ENCODE peak calls at places on chromosomes 16 and 17, in ten cellular contexts. V is left ventricle myocardium inferior, Y is retinal pigment epithelial cell, A is upper lobe of right lung, P is thoracic aorta, X is OCI-LY7, D is A549, O is left lung, J is GM10248, Q is K562. H is an unnamed sample.

GRCh38 chr17:62110923-62111484 is 45.9 kb upstream of the MED13 start:
- DNase-seq in V (no peak), Y (no peak), A (no peak), P (no peak), X (no peak), D (no peak), O (no peak), J (no peak), Q (no peak), H (no peak)

GRCh38 chr16:80300456-80300855 is 240.3 kb upstream of the DYNLRB2 start:
- DNase-seq in V (no peak), Y (no peak), A (no peak), P (no peak), X (no peak), D (no peak), O (no peak), J (no peak), Q (no peak), H (no peak)

GRCh38 chr16:3188925-3189825 is 1.2 kb downstream of the OR1F1 start:
- DNase-seq in V (no peak), Y (no peak), A (no peak), P (no peak), X (no peak), D (peak; percentile 52), O (no peak), J (peak; percentile 69), Q (peak; percentile 74), H (peak; percentile 52)

GRCh38 chr17:76537288-76537577 is 276 bp downstream of the CYGB start:
- DNase-seq in V (peak; percentile 55), Y (no peak), A (peak; percentile 77), P (no peak), X (no peak), D (no peak), O (peak; percentile 83), J (no peak), Q (no peak), H (no peak)

GRCh38 chr16:16062023-16062932 is 112.9 kb downstream of the ABCC1 start:
- DNase-seq in V (peak; percentile 29), Y (no peak), A (no peak), P (no peak), X (peak; percentile 70), D (no peak), O (no peak), J (peak; percentile 40), Q (peak; percentile 22), H (no peak)

GRCh38 chr17:73278465-73279453 is 17.1 kb upstream of the CPSF4L start:
- DNase-seq in V (peak; percentile 41), Y (no peak), A (no peak), P (no peak), X (no peak), D (no peak), O (no peak), J (no peak), Q (no peak), H (no peak)

GRCh38 chr16:53898993-53899392 is 195.0 kb downstream of the FTO start:
- DNase-seq in V (no peak), Y (no peak), A (no peak), P (no peak), X (no peak), D (no peak), O (no peak), J (no peak), Q (no peak), H (no peak)

GRCh38 chr17:43732961-43733360 is 25.6 kb downstream of the SOST start:
- DNase-seq in V (no peak), Y (no peak), A (no peak), P (no peak), X (no peak), D (no peak), O (no peak), J (no peak), Q (no peak), H (no peak)

GRCh38 chr16:46932802-46933201 is 40.7 kb downstream of the DNAJA2 start:
- DNase-seq in V (no peak), Y (no peak), A (no peak), P (no peak), X (peak; percentile 83), D (no peak), O (no peak), J (peak; percentile 53), Q (no peak), H (no peak)

GRCh38 chr17:30472238-30472890 is 4.8 kb upstream of the GOSR1 start:
- DNase-seq in V (no peak), Y (no peak), A (no peak), P (no peak), X (no peak), D (no peak), O (no peak), J (no peak), Q (no peak), H (no peak)

GRCh38 chr16:884232-884631 is 83.7 kb upstream of the GNG13 start:
- DNase-seq in V (no peak), Y (no peak), A (no peak), P (no peak), X (no peak), D (no peak), O (no peak), J (no peak), Q (no peak), H (no peak)

GRCh38 chr17:28500712-28501379 is 5.3 kb upstream of the FOXN1 start:
- DNase-seq in V (no peak), Y (no peak), A (no peak), P (no peak), X (no peak), D (no peak), O (no peak), J (peak; percentile 80), Q (peak; percentile 30), H (peak; percentile 97)
- TF ChIP-seq CTCF in V (no peak), Y (no peak), A (no peak), P (no peak), X (no peak), D (no peak), O (no peak), J (no peak), Q (no peak), H (no peak)

DNA sequence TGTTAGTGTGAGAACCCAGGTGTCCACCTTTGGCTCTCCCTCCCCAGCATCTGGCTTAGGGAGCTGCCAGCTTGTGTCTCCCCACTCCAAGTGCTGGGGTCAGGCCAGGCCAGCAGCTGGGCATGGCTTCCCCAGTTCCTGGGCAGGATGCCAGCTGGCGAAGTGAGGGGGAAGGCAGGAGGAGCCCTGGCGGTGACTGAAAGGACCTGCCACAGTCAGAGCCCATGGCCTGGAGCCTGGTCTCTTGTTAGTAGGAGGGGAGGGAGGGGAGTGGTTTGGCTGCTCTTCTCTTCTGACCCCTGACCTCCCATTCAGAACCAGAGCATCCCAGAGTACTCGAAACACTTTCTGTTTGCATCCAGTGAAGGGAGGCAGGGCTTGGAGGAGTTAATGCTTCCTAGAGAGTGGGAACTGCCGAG is 586 bp downstream of the CHD3 start:
- DNase-seq in V (peak; percentile 97), Y (peak; percentile 83), A (peak; percentile 99), P (peak; percentile 94), X (no peak), D (peak; percentile 98), O (peak; percentile 98), J (no peak), Q (no peak), H (peak; percentile 78)
- TF ChIP-seq CTCF in V (peak; percentile 71), Y (peak; percentile 55), A (peak; percentile 57), P (peak; percentile 67), X (no peak), D (no peak), O (peak; percentile 37), J (no peak), Q (no peak), H (peak; percentile 31)

GRCh38 chr16:11445486-11445885 is 100.2 kb downstream of the RMI2 start:
- DNase-seq in V (no peak), Y (no peak), A (no peak), P (no peak), X (no peak), D (no peak), O (peak; percentile 52), J (no peak), Q (no peak), H (no peak)

GRCh38 chr16:11446566-11447119 is 101.4 kb downstream of the RMI2 start:
- DNase-seq in V (no peak), Y (no peak), A (no peak), P (no peak), X (no peak), D (no peak), O (peak; percentile 42), J (no peak), Q (no peak), H (no peak)

GRCh38 chr16:11448796-11449416 is 103.6 kb downstream of the RMI2 start:
- DNase-seq in V (no peak), Y (no peak), A (no peak), P (no peak), X (no peak), D (no peak), O (peak; percentile 33), J (no peak), Q (no peak), H (no peak)

GRCh38 chr16:11447836-11448235 is 102.6 kb downstream of the RMI2 start:
- DNase-seq in V (no peak), Y (no peak), A (no peak), P (no peak), X (no peak), D (no peak), O (peak; percentile 53), J (no peak), Q (no peak), H (no peak)

GRCh38 chr16:11447272-11447671 is 102.0 kb downstream of the RMI2 start:
- DNase-seq in V (no peak), Y (no peak), A (no peak), P (no peak), X (no peak), D (no peak), O (no peak), J (no peak), Q (no peak), H (no peak)
- TF ChIP-seq CTCF in V (no peak), Y (no peak), A (no peak), P (no peak), X (no peak), D (no peak), O (no peak), J (no peak), Q (no peak), H (no peak)

GRCh38 chr17:34314279-34314678 is 5.0 kb upstream of the CCL8 start:
- DNase-seq in V (no peak), Y (no peak), A (no peak), P (no peak), X (peak; percentile 1), D (no peak), O (no peak), J (no peak), Q (no peak), H (no peak)

GRCh38 chr17:34321981-34322380 is 2.7 kb downstream of the CCL8 start:
- DNase-seq in V (no peak), Y (no peak), A (no peak), P (no peak), X (no peak), D (no peak), O (no peak), J (no peak), Q (no peak), H (no peak)

GRCh38 chr17:34319087-34319486 is at the start of gene CCL8:
- DNase-seq in V (no peak), Y (no peak), A (no peak), P (no peak), X (no peak), D (no peak), O (no peak), J (no peak), Q (no peak), H (no peak)

GRCh38 chr17:34313164-34313563 is 6.1 kb upstream of the CCL8 start:
- DNase-seq in V (no peak), Y (no peak), A (no peak), P (no peak), X (no peak), D (no peak), O (no peak), J (no peak), Q (no peak), H (no peak)

GRCh38 chr17:34318474-34318873 is 761 bp upstream of the CCL8 start:
- DNase-seq in V (no peak), Y (no peak), A (peak; percentile 67), P (no peak), X (peak; percentile 49), D (peak; percentile 28), O (peak; percentile 76), J (no peak), Q (peak; percentile 48), H (peak; percentile 20)
- TF ChIP-seq CTCF in V (no peak), Y (peak; percentile 18), A (no peak), P (no peak), X (peak; percentile 74), D (no peak), O (no peak), J (no peak), Q (peak; percentile 54), H (peak; percentile 11)

H was measured in WERI-Rb-1.